ENCODE peak calls at places on chromosomes 7 and 10, in five cellular contexts. C is H7, X is nucleus accumbens, L is HFFc6, F is OCI-LY7. V is an unnamed sample.

GRCh38 chr7:68434857-68435256 is 1163.4 kb upstream of the AUTS2 start:
- DNase-seq in C (no peak), X (no peak), L (no peak), F (no peak), V (no peak)

GRCh38 chr10:117631276-117632151 is 89.0 kb downstream of the EMX2 start:
- DNase-seq in C (no peak), X (peak; percentile 19), L (no peak), F (no peak), V (no peak)

GRCh38 chr7:136687693-136688322 is 180.6 kb upstream of the CHRM2 start:
- DNase-seq in C (peak; percentile 14), X (no peak), L (peak; percentile 16), F (peak; percentile 58), V (peak; percentile 60)

GRCh38 chr7:11297226-11297625 is 323.6 kb downstream of the PHF14 start:
- DNase-seq in C (no peak), X (no peak), L (no peak), F (no peak), V (peak; percentile 43)

GRCh38 chr10:43901744-43902504 is 253.2 kb upstream of the ZNF32 start:
- DNase-seq in C (no peak), X (no peak), L (no peak), F (peak; percentile 24), V (no peak)

GRCh38 chr7:118839544-118839943 is 615.0 kb downstream of the ANKRD7 start:
- DNase-seq in C (no peak), X (no peak), L (no peak), F (no peak), V (no peak)

GRCh38 chr10:15349133-15349532 is 22.0 kb downstream of the FAM171A1 start:
- DNase-seq in C (no peak), X (no peak), L (no peak), F (no peak), V (no peak)

GRCh38 chr7:28718523-28718922 is 239.6 kb downstream of the TRIL start:
- DNase-seq in C (no peak), X (no peak), L (no peak), F (no peak), V (no peak)

GRCh38 chr10:123301077-123301875 is 147.1 kb downstream of the BUB3 start:
- DNase-seq in C (peak; percentile 38), X (peak; percentile 76), L (no peak), F (no peak), V (no peak)

GRCh38 chr7:137579913-137580640 is 236.5 kb upstream of the PTN start:
- DNase-seq in C (no peak), X (no peak), L (peak; percentile 70), F (no peak), V (no peak)

V was measured in NAMALWA.